ENCODE peak calls at places on chromosomes 3 and 15, in eight cellular contexts. E is NCI-H345; I is endothelial cell; A is KBM-7; B is Karpas-422; X is iPS DF 19.7; O is HFFc6; M is natural killer cell treated with Interleukin-12 subunit alpha and Interleukin-12 subunit beta and Interleukin-15 and Interleukin-18, amount 100 ng/mL, for 72 hours. R is an unnamed sample.

GRCh38 chr3:14150491-14151230 is 25.8 kb downstream of the TMEM43 start:
- DNase-seq in M (no peak), O (no peak), B (no peak), X (no peak), E (no peak), A (no peak), I (no peak), R (no peak)

GRCh38 chr3:36219398-36219797 is 160.9 kb upstream of the STAC start:
- DNase-seq in B (no peak), X (no peak), A (no peak), O (no peak), E (no peak), M (no peak), I (no peak), R (no peak)

GRCh38 chr3:195555110-195555509 is 12.0 kb upstream of the PPP1R2 start:
- DNase-seq in O (no peak), E (no peak), B (no peak), M (no peak), A (no peak), I (no peak), X (no peak), R (no peak)

GRCh38 chr3:54127499-54128056 is 5.2 kb downstream of the CACNA2D3 start:
- DNase-seq in X (no peak), I (no peak), B (no peak), E (no peak), O (no peak), M (no peak), A (no peak), R (no peak)

GRCh38 chr3:185153861-185154629 is 1.2 kb upstream of the C3orf70 start:
- DNase-seq in I (no peak), M (no peak), A (no peak), X (no peak), E (peak; percentile 22), O (no peak), B (no peak), R (no peak)

GRCh38 chr3:45868213-45868612 is 18.1 kb upstream of the CCR9 start:
- DNase-seq in X (no peak), A (no peak), I (no peak), E (no peak), M (no peak), B (no peak), O (no peak), R (no peak)

GRCh38 chr3:49020335-49021212 is 1.3 kb upstream of the NDUFAF3 start:
- DNase-seq in X (no peak), I (peak; percentile 42), E (peak; percentile 20), M (peak; percentile 80), B (peak; percentile 81), O (no peak), A (peak; percentile 69), R (no peak)

GRCh38 chr3:141305436-141305835 is 62.9 kb upstream of the ZBTB38 start:
- DNase-seq in M (no peak), E (peak; percentile 20), O (peak; percentile 71), A (peak; percentile 14), B (peak; percentile 47), X (no peak), I (no peak), R (peak; percentile 9)

GRCh38 chr3:127457094-127457475 is 133.4 kb downstream of the TPRA1 start:
- DNase-seq in E (no peak), M (peak; percentile 40), I (peak; percentile 51), B (no peak), X (no peak), A (no peak), O (peak; percentile 34), R (peak; percentile 60)

GRCh38 chr3:169659858-169660614 is 3.5 kb downstream of the MECOM start:
- DNase-seq in X (no peak), I (peak; percentile 5), M (no peak), O (no peak), E (no peak), A (peak; percentile 19), B (no peak), R (no peak)

GRCh38 chr3:50213383-50213782 is 8.3 kb downstream of the SLC38A3 start:
- DNase-seq in M (no peak), B (no peak), I (no peak), O (no peak), A (no peak), X (no peak), E (no peak), R (no peak)

GRCh38 chr3:146390967-146391366 is 78.4 kb downstream of the PLSCR2 start:
- DNase-seq in B (no peak), X (no peak), O (peak; percentile 49), M (no peak), I (no peak), A (no peak), E (no peak), R (no peak)

GRCh38 chr15:33344530-33344929 is 33.8 kb downstream of the RYR3 start:
- DNase-seq in A (no peak), M (no peak), I (no peak), X (no peak), B (no peak), E (no peak), O (no peak), R (no peak)

GRCh38 chr15:67184208-67184925 is 70.1 kb downstream of the AAGAB start:
- DNase-seq in E (no peak), A (no peak), I (no peak), X (no peak), B (no peak), M (no peak), O (no peak), R (no peak)

GRCh38 chr3:51706788-51707731 is at the start of gene GRM2:
- DNase-seq in O (peak; percentile 43), A (no peak), E (peak; percentile 60), B (no peak), M (peak; percentile 55), I (peak; percentile 89), X (peak; percentile 78), R (peak; percentile 39)

GRCh38 chr3:73381551-73381950 is 243.2 kb downstream of the PDZRN3 start:
- DNase-seq in O (no peak), M (no peak), I (no peak), X (no peak), A (no peak), E (no peak), B (no peak), R (no peak)

GRCh38 chr3:143084856-143085731 is 34.5 kb upstream of the CHST2 start:
- DNase-seq in M (no peak), X (no peak), A (peak; percentile 50), E (no peak), I (no peak), O (peak; percentile 34), B (peak; percentile 71), R (no peak)

GRCh38 chr3:45546636-45547201 is 47.8 kb upstream of the LIMD1 start:
- DNase-seq in O (no peak), M (no peak), B (peak; percentile 79), A (peak; percentile 33), X (no peak), E (no peak), I (no peak), R (no peak)

GRCh38 chr3:4207672-4208071 is 95.5 kb upstream of the SETMAR start:
- DNase-seq in M (no peak), I (no peak), O (no peak), A (no peak), X (no peak), E (no peak), B (no peak), R (no peak)

GRCh38 chr15:62896969-62897486 is 145.5 kb upstream of the TPM1 start:
- DNase-seq in O (peak; percentile 98), B (peak; percentile 28), A (no peak), E (no peak), I (no peak), X (no peak), M (no peak), R (peak; percentile 51)

GRCh38 chr15:69154684-69155083 is 5.8 kb upstream of the GLCE start:
- DNase-seq in M (no peak), O (peak; percentile 74), E (no peak), X (no peak), I (no peak), B (no peak), A (peak; percentile 42), R (no peak)

GRCh38 chr15:67240235-67241131 is 14.0 kb downstream of the AAGAB start:
- DNase-seq in O (no peak), A (peak; percentile 55), X (no peak), M (no peak), I (no peak), E (peak; percentile 41), B (peak; percentile 54), R (peak; percentile 20)

GRCh38 chr3:166110102-166110501 is 272.9 kb upstream of the BCHE start:
- DNase-seq in B (no peak), M (no peak), I (no peak), A (no peak), X (no peak), E (no peak), O (no peak), R (no peak)

GRCh38 chr3:41683666-41684350 is 278.1 kb downstream of the ULK4 start:
- DNase-seq in O (peak; percentile 63), M (no peak), B (no peak), E (no peak), I (no peak), X (no peak), A (no peak), R (no peak)

GRCh38 chr3:71120012-71120411 is 463.5 kb downstream of the FOXP1 start:
- DNase-seq in X (no peak), E (no peak), B (no peak), I (no peak), A (no peak), O (no peak), M (no peak), R (no peak)

GRCh38 chr3:42735609-42736008 is 33.0 kb upstream of the HHATL start:
- DNase-seq in B (no peak), M (no peak), O (no peak), I (no peak), E (no peak), A (no peak), X (no peak), R (no peak)

GRCh38 chr3:177932750-177933660 is 603.2 kb upstream of the KCNMB2 start:
- DNase-seq in M (no peak), E (no peak), O (peak; percentile 30), I (no peak), X (no peak), A (peak; percentile 81), B (no peak), R (no peak)

GRCh38 chr3:97778152-97778551 is 13.6 kb downstream of the ARL6 start:
- DNase-seq in A (no peak), E (no peak), X (no peak), O (no peak), I (no peak), M (no peak), B (no peak), R (no peak)

GRCh38 chr3:148873270-148873927 is 8.3 kb downstream of the CPA3 start:
- DNase-seq in A (no peak), E (peak; percentile 11), M (no peak), I (no peak), X (no peak), O (no peak), B (no peak), R (peak; percentile 94)

GRCh38 chr3:164459526-164460151 is 618.7 kb downstream of the SI start:
- DNase-seq in I (no peak), X (no peak), M (no peak), E (no peak), B (no peak), A (no peak), O (no peak), R (no peak)